ENCODE peak calls at places on chromosomes 7 and 10, in five cellular contexts. One of them, this sample, is unnamed. For H3K4me1, the result is how much of the 10 kb centered on the place peaks cover.

GRCh38 chr10:28878236-28878970 is 201.1 kb downstream of the BAMBI start:
- DNase-seq in HCT116: no peak
- DNase-seq in GM12878: no peak
- DNase-seq in SK-N-SH: no peak
- DNase-seq in HepG2: no peak
- DNase-seq in this sample: no peak

GRCh38 chr7:43856996-43857395 is 12.3 kb downstream of the MRPS24 start:
- DNase-seq in SK-N-SH: no peak
- DNase-seq in GM12878: no peak
- DNase-seq in HepG2: no peak
- DNase-seq in HCT116: no peak
- DNase-seq in this sample: no peak

GRCh38 chr10:81978238-81978637 is 103.2 kb downstream of the NRG3 start:
- DNase-seq in GM12878: no peak
- DNase-seq in SK-N-SH: no peak
- DNase-seq in HCT116: no peak
- DNase-seq in HepG2: peak
- DNase-seq in this sample: peak

GRCh38 chr7:95205821-95206220 is 118.5 kb downstream of the PON1 start:
- DNase-seq in SK-N-SH: no peak
- DNase-seq in HCT116: peak
- DNase-seq in HepG2: no peak
- DNase-seq in GM12878: no peak
- DNase-seq in this sample: no peak

GRCh38 chr10:24991298-24991697 is 24.7 kb downstream of the ENKUR start:
- DNase-seq in HCT116: no peak
- DNase-seq in SK-N-SH: no peak
- DNase-seq in HepG2: no peak
- DNase-seq in GM12878: no peak
- DNase-seq in this sample: no peak

GRCh38 chr7:34107306-34107705 is 202.0 kb downstream of the BMPER start:
- DNase-seq in SK-N-SH: no peak
- DNase-seq in HCT116: no peak
- DNase-seq in GM12878: no peak
- DNase-seq in HepG2: no peak
- DNase-seq in this sample: no peak

GRCh38 chr10:83880252-83880791 is 259.0 kb upstream of the GHITM start:
- DNase-seq in HCT116: no peak
- DNase-seq in GM12878: no peak
- DNase-seq in SK-N-SH: no peak
- DNase-seq in HepG2: no peak
- DNase-seq in this sample: peak

GRCh38 chr10:48958598-48959200 is 19.1 kb upstream of the LRRC18 start:
- DNase-seq in HCT116: no peak
- DNase-seq in HepG2: no peak
- DNase-seq in GM12878: no peak
- DNase-seq in SK-N-SH: no peak
- DNase-seq in this sample: no peak

GRCh38 chr10:122147731-122148130 is 123.4 kb upstream of the BTBD16 start:
- DNase-seq in HepG2: no peak
- DNase-seq in SK-N-SH: no peak
- DNase-seq in GM12878: no peak
- DNase-seq in HCT116: no peak
- DNase-seq in this sample: no peak

GRCh38 chr7:116554911-116555310 is 30.1 kb downstream of the CAV1 start:
- DNase-seq in HepG2: no peak
- DNase-seq in GM12878: no peak
- DNase-seq in SK-N-SH: no peak
- DNase-seq in HCT116: no peak
- DNase-seq in this sample: no peak

GRCh38 chr10:124886195-124886594 is 55.7 kb upstream of the ZRANB1 start:
- DNase-seq in SK-N-SH: no peak
- DNase-seq in GM12878: no peak
- DNase-seq in HCT116: no peak
- DNase-seq in HepG2: no peak
- DNase-seq in this sample: no peak

GRCh38 chr10:46559231-46559671 is 2.8 kb upstream of the GPRIN2 start:
- DNase-seq in SK-N-SH: no peak
- DNase-seq in GM12878: no peak
- DNase-seq in HCT116: no peak
- DNase-seq in HepG2: no peak
- DNase-seq in this sample: no peak

GRCh38 chr10:99435986-99436633 is 5.7 kb upstream of the GOT1 start:
- DNase-seq in HCT116: peak
- DNase-seq in HepG2: peak
- DNase-seq in GM12878: no peak
- DNase-seq in SK-N-SH: peak
- DNase-seq in this sample: peak

GRCh38 chr10:102040305-102040704 is 15.7 kb downstream of the ARMH3 start:
- DNase-seq in HepG2: no peak
- DNase-seq in GM12878: no peak
- DNase-seq in HCT116: no peak
- DNase-seq in SK-N-SH: no peak
- DNase-seq in this sample: peak

GRCh38 chr7:70177166-70177565 is 578.9 kb downstream of the AUTS2 start:
- DNase-seq in GM12878: no peak
- DNase-seq in HCT116: no peak
- DNase-seq in HepG2: no peak
- DNase-seq in SK-N-SH: no peak
- DNase-seq in this sample: no peak

GRCh38 chr10:88289342-88289741 is 293.8 kb downstream of the RNLS start:
- DNase-seq in HCT116: no peak
- DNase-seq in SK-N-SH: no peak
- DNase-seq in HepG2: no peak
- DNase-seq in GM12878: no peak
- DNase-seq in this sample: no peak

GRCh38 chr10:28254290-28254985 is 48.4 kb downstream of the MPP7 start:
- DNase-seq in GM12878: no peak
- DNase-seq in SK-N-SH: no peak
- DNase-seq in HepG2: no peak
- DNase-seq in HCT116: peak
- DNase-seq in this sample: peak

GRCh38 chr10:79050896-79051555 is 17.7 kb upstream of the ZMIZ1 start:
- DNase-seq in HepG2: no peak
- DNase-seq in SK-N-SH: no peak
- DNase-seq in GM12878: no peak
- DNase-seq in HCT116: no peak
- DNase-seq in this sample: no peak

GRCh38 chr7:149310113-149310836 is 48.3 kb downstream of the ZNF783 start:
- DNase-seq in SK-N-SH: peak
- DNase-seq in HCT116: peak
- DNase-seq in HepG2: peak
- DNase-seq in GM12878: peak
- DNase-seq in this sample: peak

GRCh38 chr10:24196426-24197039 is 12.4 kb upstream of the KIAA1217 start:
- DNase-seq in HepG2: peak
- DNase-seq in HCT116: peak
- DNase-seq in GM12878: no peak
- DNase-seq in SK-N-SH: peak
- DNase-seq in this sample: peak

GRCh38 chr10:61975107-61975932 is 73.8 kb downstream of the ARID5B start:
- DNase-seq in SK-N-SH: no peak
- DNase-seq in HepG2: no peak
- DNase-seq in GM12878: no peak
- DNase-seq in HCT116: no peak
- DNase-seq in this sample: no peak

GRCh38 chr7:6338551-6339274 is 66.3 kb upstream of the CYTH3 start:
- DNase-seq in SK-N-SH: no peak
- DNase-seq in GM12878: no peak
- DNase-seq in HepG2: no peak
- DNase-seq in HCT116: no peak
- DNase-seq in this sample: no peak

GRCh38 chr10:107831772-107832171 is 667.3 kb upstream of the SORCS1 start:
- DNase-seq in HepG2: no peak
- DNase-seq in SK-N-SH: no peak
- DNase-seq in GM12878: no peak
- DNase-seq in HCT116: no peak
- DNase-seq in this sample: no peak

GRCh38 chr7:4045450-4045849 is 636.6 kb upstream of the FOXK1 start:
- DNase-seq in HepG2: no peak
- DNase-seq in HCT116: no peak
- DNase-seq in SK-N-SH: no peak
- DNase-seq in GM12878: no peak
- DNase-seq in this sample: no peak

GRCh38 chr7:128827248-128827958 is 2.8 kb upstream of the FLNC start:
- DNase-seq in HepG2: no peak
- DNase-seq in GM12878: no peak
- DNase-seq in SK-N-SH: peak
- DNase-seq in HCT116: peak
- DNase-seq in this sample: peak

GRCh38 chr10:117355064-117355463 is 20.2 kb downstream of the PDZD8 start:
- DNase-seq in GM12878: no peak
- DNase-seq in SK-N-SH: no peak
- DNase-seq in HepG2: no peak
- DNase-seq in HCT116: no peak
- DNase-seq in this sample: no peak

GRCh38 chr10:22002531-22003110 is 909 bp downstream of the DNAJC1 start:
- DNase-seq in SK-N-SH: no peak
- DNase-seq in HCT116: no peak
- DNase-seq in HepG2: peak
- DNase-seq in GM12878: no peak
- DNase-seq in this sample: peak

DNA sequence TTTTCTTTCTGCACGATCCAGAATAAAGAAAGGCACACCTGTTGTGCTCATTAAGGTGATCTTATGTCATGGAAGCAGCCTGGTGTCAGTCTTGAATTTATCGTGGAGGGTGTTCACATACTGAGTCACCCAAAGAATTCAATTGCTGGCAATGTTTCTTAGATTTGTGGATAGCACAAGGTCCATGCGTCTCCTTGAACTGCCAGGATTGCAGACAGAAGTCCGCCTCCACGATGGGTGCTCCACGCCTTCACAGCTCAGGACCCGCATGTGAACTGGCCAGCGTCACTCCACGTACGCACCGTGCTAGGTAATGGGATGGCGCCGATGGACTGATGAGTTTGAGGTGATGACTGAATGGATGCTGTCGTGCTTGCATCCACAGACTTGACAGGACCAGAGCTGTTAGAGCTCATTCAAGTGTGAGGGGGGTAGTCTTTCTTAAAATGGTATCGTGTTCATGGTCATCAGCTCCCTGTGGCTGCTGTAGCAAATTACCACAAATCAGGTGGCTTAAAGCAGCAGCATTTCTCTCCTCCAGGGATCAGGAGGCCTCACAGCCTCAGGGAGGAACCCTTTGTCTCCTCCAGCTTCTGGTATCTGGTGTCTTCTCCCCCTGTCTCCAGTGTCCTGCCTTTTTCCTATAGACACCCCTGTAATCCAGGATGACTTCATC is 65.4 kb upstream of the DNAJB6 start:
- DNase-seq in HepG2: no peak
- DNase-seq in GM12878: no peak
- DNase-seq in SK-N-SH: no peak
- DNase-seq in HCT116: no peak
- DNase-seq in this sample: no peak
- H3K9ac ChIP-seq in HepG2: no peak
- H3K9ac ChIP-seq in GM12878: no peak
- H3K9ac ChIP-seq in SK-N-SH: no peak
- H3K9ac ChIP-seq in HCT116: no peak
- H3K9ac ChIP-seq in this sample: no peak

GRCh38 chr10:69222157-69223027 is 2.3 kb downstream of the HKDC1 start:
- DNase-seq in HCT116: peak
- DNase-seq in HepG2: peak
- DNase-seq in SK-N-SH: peak
- DNase-seq in GM12878: peak
- DNase-seq in this sample: peak
- TF ChIP-seq POLR2AphosphoS5 in HCT116: peak
- TF ChIP-seq POLR2AphosphoS5 in HepG2: no peak
- TF ChIP-seq POLR2AphosphoS5 in SK-N-SH: no peak
- TF ChIP-seq POLR2AphosphoS5 in GM12878: no peak
- TF ChIP-seq POLR2AphosphoS5 in this sample: no peak

GRCh38 chr10:3469639-3470020 is 297.0 kb upstream of the PITRM1 start:
- DNase-seq in GM12878: no peak
- DNase-seq in SK-N-SH: no peak
- DNase-seq in HCT116: no peak
- DNase-seq in HepG2: no peak
- DNase-seq in this sample: no peak

GRCh38 chr10:3471497-3471896 is 298.9 kb upstream of the PITRM1 start:
- DNase-seq in HCT116: no peak
- DNase-seq in HepG2: no peak
- DNase-seq in GM12878: no peak
- DNase-seq in SK-N-SH: no peak
- DNase-seq in this sample: no peak

GRCh38 chr10:3467052-3467906 is 294.7 kb upstream of the PITRM1 start:
- DNase-seq in GM12878: no peak
- DNase-seq in HepG2: no peak
- DNase-seq in SK-N-SH: no peak
- DNase-seq in HCT116: peak
- DNase-seq in this sample: peak

GRCh38 chr10:3470191-3470590 is 297.6 kb upstream of the PITRM1 start:
- DNase-seq in HCT116: no peak
- DNase-seq in HepG2: no peak
- DNase-seq in GM12878: no peak
- DNase-seq in SK-N-SH: no peak
- DNase-seq in this sample: no peak

DNA sequence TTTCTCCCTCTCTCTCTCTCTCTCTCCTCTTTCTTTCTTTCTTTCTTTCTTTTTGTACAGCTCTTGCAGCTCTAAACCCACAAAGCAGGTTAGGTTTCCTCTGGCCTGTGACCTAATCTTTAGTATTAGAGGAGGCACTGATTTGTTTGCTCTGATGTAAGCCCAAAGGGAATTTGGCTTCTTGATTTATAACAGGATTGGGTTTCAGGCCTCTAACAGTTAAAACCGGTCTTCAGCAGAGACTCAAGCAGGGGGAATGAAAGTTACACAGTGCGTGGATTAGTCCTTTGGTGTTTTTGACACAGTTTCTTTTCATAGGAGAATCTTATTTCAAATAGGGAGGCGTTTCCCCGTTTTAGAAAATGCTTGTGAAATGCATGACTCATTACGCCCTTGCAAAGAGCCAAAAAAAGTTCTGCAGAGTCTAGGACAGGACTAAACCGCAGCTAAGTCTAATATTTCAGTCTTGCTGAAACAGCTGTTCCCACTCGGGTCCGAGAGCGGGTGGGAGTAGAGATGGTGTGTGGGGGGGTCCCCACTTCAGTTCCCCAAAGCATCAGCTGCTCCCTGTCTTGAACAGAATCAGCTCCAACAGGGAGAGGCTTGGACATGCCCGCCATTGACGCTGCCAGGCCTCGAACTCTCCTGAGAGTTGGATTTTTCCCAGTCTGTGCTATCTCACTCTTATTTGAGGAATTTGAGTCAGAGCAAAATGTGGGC is 296.5 kb upstream of the PITRM1 start:
- DNase-seq in HepG2: no peak
- DNase-seq in HCT116: peak
- DNase-seq in GM12878: no peak
- DNase-seq in SK-N-SH: no peak
- DNase-seq in this sample: peak
- H3K4me1 ChIP-seq in HepG2: under half
- H3K4me1 ChIP-seq in HCT116: under half
- H3K4me1 ChIP-seq in GM12878: under half
- H3K4me1 ChIP-seq in SK-N-SH: under half
- H3K4me1 ChIP-seq in this sample: under half

DNA sequence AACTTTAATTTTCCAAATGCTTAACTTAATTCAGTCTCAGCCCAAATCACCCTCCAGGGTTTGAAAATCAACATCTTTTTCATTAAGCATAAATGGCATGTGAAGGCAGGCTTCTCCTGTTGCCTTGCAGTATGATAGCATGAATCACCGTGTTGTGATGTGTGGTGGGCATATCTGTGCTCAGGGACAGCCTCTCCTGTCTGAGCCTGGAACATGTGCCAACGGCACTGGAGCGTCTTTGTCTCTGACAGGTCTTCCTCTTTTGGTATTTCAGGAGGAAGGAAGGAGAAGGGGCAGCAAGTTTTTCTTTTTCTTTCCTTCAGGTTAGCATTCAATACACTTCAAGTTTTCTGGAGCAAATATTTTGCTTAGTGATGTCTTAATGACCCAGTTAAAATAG is 57.6 kb downstream of the LRGUK start:
- DNase-seq in SK-N-SH: no peak
- DNase-seq in HepG2: no peak
- DNase-seq in GM12878: no peak
- DNase-seq in HCT116: no peak
- DNase-seq in this sample: no peak
- H3K9ac ChIP-seq in SK-N-SH: no peak
- H3K9ac ChIP-seq in HepG2: no peak
- H3K9ac ChIP-seq in GM12878: no peak
- H3K9ac ChIP-seq in HCT116: no peak
- H3K9ac ChIP-seq in this sample: no peak